ENCODE peak calls at places on chromosomes 13 and 19, in nine cellular contexts. One of them, this sample, is unnamed.

GRCh38 chr13:102687520-102687919 is 7.3 kb downstream of the METTL21C start:
- DNase-seq in IMR-90: no peak
- DNase-seq in GM23248: no peak
- DNase-seq in DND-41: no peak
- DNase-seq in astrocyte: no peak
- DNase-seq in colonic mucosa: no peak
- DNase-seq in mesendoderm: no peak
- DNase-seq in kidney: no peak
- DNase-seq in endodermal cell: no peak
- DNase-seq in this sample: no peak

GRCh38 chr13:40527914-40528313 is 138.5 kb downstream of the FOXO1 start:
- DNase-seq in IMR-90: no peak
- DNase-seq in GM23248: no peak
- DNase-seq in DND-41: no peak
- DNase-seq in astrocyte: no peak
- DNase-seq in colonic mucosa: no peak
- DNase-seq in mesendoderm: no peak
- DNase-seq in kidney: no peak
- DNase-seq in endodermal cell: no peak
- DNase-seq in this sample: no peak

GRCh38 chr19:3497757-3498515 is 2.5 kb downstream of the DOHH start:
- DNase-seq in IMR-90: no peak
- DNase-seq in GM23248: no peak
- DNase-seq in DND-41: no peak
- DNase-seq in astrocyte: no peak
- DNase-seq in colonic mucosa: no peak
- DNase-seq in mesendoderm: no peak
- DNase-seq in kidney: no peak
- DNase-seq in endodermal cell: no peak
- DNase-seq in this sample: no peak

GRCh38 chr19:18057557-18057956 is 29.2 kb downstream of the IL12RB1 start:
- DNase-seq in IMR-90: no peak
- DNase-seq in GM23248: peak; percentile 36
- DNase-seq in DND-41: no peak
- DNase-seq in astrocyte: no peak
- DNase-seq in colonic mucosa: peak; percentile 59
- DNase-seq in mesendoderm: no peak
- DNase-seq in kidney: no peak
- DNase-seq in endodermal cell: no peak
- DNase-seq in this sample: no peak

GRCh38 chr19:49201042-49201441 is 43.5 kb downstream of the TRPM4 start:
- DNase-seq in IMR-90: no peak
- DNase-seq in GM23248: no peak
- DNase-seq in DND-41: no peak
- DNase-seq in astrocyte: no peak
- DNase-seq in colonic mucosa: peak; percentile 37
- DNase-seq in mesendoderm: no peak
- DNase-seq in kidney: no peak
- DNase-seq in endodermal cell: no peak
- DNase-seq in this sample: no peak

GRCh38 chr19:32558607-32559228 is 22.3 kb upstream of the PDCD5 start:
- DNase-seq in IMR-90: no peak
- DNase-seq in GM23248: no peak
- DNase-seq in DND-41: no peak
- DNase-seq in astrocyte: no peak
- DNase-seq in colonic mucosa: no peak
- DNase-seq in mesendoderm: peak; percentile 75
- DNase-seq in kidney: no peak
- DNase-seq in endodermal cell: peak; percentile 63
- DNase-seq in this sample: peak; percentile 42

GRCh38 chr13:49838989-49839388 is 46.5 kb upstream of the KPNA3 start:
- DNase-seq in IMR-90: no peak
- DNase-seq in GM23248: no peak
- DNase-seq in DND-41: no peak
- DNase-seq in astrocyte: no peak
- DNase-seq in colonic mucosa: no peak
- DNase-seq in mesendoderm: peak; percentile 54
- DNase-seq in kidney: no peak
- DNase-seq in endodermal cell: peak; percentile 53
- DNase-seq in this sample: no peak

GRCh38 chr13:66809496-66809895 is 420.6 kb downstream of the PCDH9 start:
- DNase-seq in IMR-90: peak; percentile 20
- DNase-seq in GM23248: no peak
- DNase-seq in DND-41: no peak
- DNase-seq in astrocyte: peak; percentile 12
- DNase-seq in colonic mucosa: no peak
- DNase-seq in mesendoderm: no peak
- DNase-seq in kidney: no peak
- DNase-seq in endodermal cell: no peak
- DNase-seq in this sample: no peak

GRCh38 chr13:114108141-114108761 is 24.2 kb downstream of the RASA3 start:
- DNase-seq in IMR-90: no peak
- DNase-seq in GM23248: no peak
- DNase-seq in DND-41: no peak
- DNase-seq in astrocyte: no peak
- DNase-seq in colonic mucosa: no peak
- DNase-seq in mesendoderm: no peak
- DNase-seq in kidney: peak; percentile 62
- DNase-seq in endodermal cell: peak; percentile 10
- DNase-seq in this sample: no peak

GRCh38 chr13:27176772-27177171 is 5.2 kb upstream of the USP12 start:
- DNase-seq in IMR-90: no peak
- DNase-seq in GM23248: no peak
- DNase-seq in DND-41: no peak
- DNase-seq in astrocyte: no peak
- DNase-seq in colonic mucosa: no peak
- DNase-seq in mesendoderm: no peak
- DNase-seq in kidney: no peak
- DNase-seq in endodermal cell: no peak
- DNase-seq in this sample: no peak
- H3K9ac ChIP-seq in IMR-90: no peak overlapping the region
- H3K9ac ChIP-seq in GM23248: no peak overlapping the region
- H3K9ac ChIP-seq in DND-41: no peak overlapping the region
- H3K9ac ChIP-seq in astrocyte: no peak overlapping the region
- H3K9ac ChIP-seq in colonic mucosa: no peak overlapping the region
- H3K9ac ChIP-seq in mesendoderm: no peak overlapping the region
- H3K9ac ChIP-seq in kidney: no peak overlapping the region
- H3K9ac ChIP-seq in endodermal cell: no peak overlapping the region
- H3K9ac ChIP-seq in this sample: no peak overlapping the region

DNA sequence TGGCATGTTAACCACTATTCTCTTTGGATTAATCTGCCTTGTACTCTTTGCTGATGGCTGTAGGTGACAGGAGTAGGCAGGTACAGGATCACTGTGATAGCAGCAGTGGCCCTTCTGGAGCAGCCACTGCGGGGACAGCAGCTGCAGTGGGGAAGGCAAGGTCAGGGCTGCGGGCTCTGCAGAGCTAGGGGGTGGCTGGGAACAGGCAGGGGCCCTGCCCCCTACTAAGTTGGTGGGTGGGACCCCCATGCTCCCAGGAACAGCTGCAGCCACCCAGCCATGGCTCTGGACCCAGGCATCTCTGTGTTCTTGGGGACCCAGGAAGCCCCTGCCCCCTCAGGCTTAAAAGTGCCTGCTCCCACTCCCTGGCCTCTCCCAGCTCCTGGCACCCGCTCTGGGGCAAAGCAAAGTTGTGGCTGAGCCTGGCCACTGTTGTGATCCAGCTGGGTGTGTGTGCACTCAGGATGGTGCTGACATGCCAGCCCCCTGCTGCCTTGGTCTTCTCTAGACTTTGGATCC is 302.4 kb downstream of the PCDH20 start:
- DNase-seq in IMR-90: no peak
- DNase-seq in GM23248: no peak
- DNase-seq in DND-41: no peak
- DNase-seq in astrocyte: no peak
- DNase-seq in colonic mucosa: no peak
- DNase-seq in mesendoderm: no peak
- DNase-seq in kidney: no peak
- DNase-seq in endodermal cell: no peak
- DNase-seq in this sample: no peak
- H3K9ac ChIP-seq in IMR-90: no peak overlapping the region
- H3K9ac ChIP-seq in GM23248: no peak overlapping the region
- H3K9ac ChIP-seq in DND-41: no peak overlapping the region
- H3K9ac ChIP-seq in astrocyte: no peak overlapping the region
- H3K9ac ChIP-seq in colonic mucosa: no peak overlapping the region
- H3K9ac ChIP-seq in mesendoderm: no peak overlapping the region
- H3K9ac ChIP-seq in kidney: no peak overlapping the region
- H3K9ac ChIP-seq in endodermal cell: no peak overlapping the region
- H3K9ac ChIP-seq in this sample: no peak overlapping the region

GRCh38 chr13:52026246-52026626 is 1.7 kb downstream of the UTP14C start:
- DNase-seq in IMR-90: no peak
- DNase-seq in GM23248: no peak
- DNase-seq in DND-41: no peak
- DNase-seq in astrocyte: no peak
- DNase-seq in colonic mucosa: no peak
- DNase-seq in mesendoderm: peak; percentile 60
- DNase-seq in kidney: no peak
- DNase-seq in endodermal cell: peak; percentile 54
- DNase-seq in this sample: no peak

GRCh38 chr13:52024481-52024880 is at the start of gene UTP14C:
- DNase-seq in IMR-90: no peak
- DNase-seq in GM23248: no peak
- DNase-seq in DND-41: no peak
- DNase-seq in astrocyte: no peak
- DNase-seq in colonic mucosa: no peak
- DNase-seq in mesendoderm: no peak
- DNase-seq in kidney: no peak
- DNase-seq in endodermal cell: no peak
- DNase-seq in this sample: no peak

GRCh38 chr13:52022355-52022754 is 2.1 kb upstream of the UTP14C start:
- DNase-seq in IMR-90: no peak
- DNase-seq in GM23248: no peak
- DNase-seq in DND-41: no peak
- DNase-seq in astrocyte: no peak
- DNase-seq in colonic mucosa: no peak
- DNase-seq in mesendoderm: no peak
- DNase-seq in kidney: no peak
- DNase-seq in endodermal cell: no peak
- DNase-seq in this sample: no peak

GRCh38 chr13:52027832-52028231 is 3.3 kb downstream of the UTP14C start:
- DNase-seq in IMR-90: no peak
- DNase-seq in GM23248: no peak
- DNase-seq in DND-41: no peak
- DNase-seq in astrocyte: no peak
- DNase-seq in colonic mucosa: no peak
- DNase-seq in mesendoderm: no peak
- DNase-seq in kidney: no peak
- DNase-seq in endodermal cell: no peak
- DNase-seq in this sample: no peak

DNA sequence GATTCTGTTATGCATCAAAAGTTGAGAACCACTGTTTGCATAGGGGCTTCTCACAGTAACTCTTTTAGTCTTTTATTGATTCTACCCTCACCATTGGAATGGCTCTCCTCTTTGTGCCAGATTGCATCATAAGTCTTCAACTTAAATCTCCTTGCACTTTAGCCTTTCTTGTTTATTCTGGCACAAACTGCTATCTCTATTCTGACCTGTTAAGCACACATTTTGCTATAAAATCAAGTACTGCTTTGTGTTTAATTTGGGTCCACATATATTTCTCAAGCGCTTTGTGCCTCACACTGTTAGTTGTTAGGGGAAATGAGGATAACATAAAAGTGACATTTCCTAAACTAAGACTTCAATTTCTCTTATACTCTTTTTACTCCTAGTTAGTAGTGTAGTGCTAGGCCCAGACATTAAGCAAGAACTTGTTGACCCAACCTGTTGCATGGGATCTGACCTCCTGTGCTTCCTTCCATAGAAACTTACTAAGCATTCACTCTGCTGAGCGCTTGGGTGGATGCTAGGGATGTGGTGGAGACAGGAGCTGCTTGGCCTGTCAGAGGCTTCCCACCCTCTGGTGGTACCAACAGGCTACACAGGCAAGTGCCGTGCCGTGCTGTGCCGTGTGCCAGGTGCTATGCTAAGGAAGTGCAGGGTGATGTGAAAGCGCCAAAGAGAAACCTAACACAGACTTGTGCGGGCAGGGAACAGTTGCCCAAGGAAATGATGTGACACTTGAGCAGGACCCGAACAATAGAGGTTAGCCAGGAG is 1.2 kb downstream of the UTP14C start:
- DNase-seq in IMR-90: no peak
- DNase-seq in GM23248: no peak
- DNase-seq in DND-41: no peak
- DNase-seq in astrocyte: no peak
- DNase-seq in colonic mucosa: no peak
- DNase-seq in mesendoderm: peak; percentile 27
- DNase-seq in kidney: no peak
- DNase-seq in endodermal cell: no peak
- DNase-seq in this sample: no peak
- H3K9ac ChIP-seq in IMR-90: no peak overlapping the region
- H3K9ac ChIP-seq in GM23248: no peak overlapping the region
- H3K9ac ChIP-seq in DND-41: no peak overlapping the region
- H3K9ac ChIP-seq in astrocyte: no peak overlapping the region
- H3K9ac ChIP-seq in colonic mucosa: no peak overlapping the region
- H3K9ac ChIP-seq in mesendoderm: no peak overlapping the region
- H3K9ac ChIP-seq in kidney: no peak overlapping the region
- H3K9ac ChIP-seq in endodermal cell: no peak overlapping the region
- H3K9ac ChIP-seq in this sample: no peak overlapping the region

DNA sequence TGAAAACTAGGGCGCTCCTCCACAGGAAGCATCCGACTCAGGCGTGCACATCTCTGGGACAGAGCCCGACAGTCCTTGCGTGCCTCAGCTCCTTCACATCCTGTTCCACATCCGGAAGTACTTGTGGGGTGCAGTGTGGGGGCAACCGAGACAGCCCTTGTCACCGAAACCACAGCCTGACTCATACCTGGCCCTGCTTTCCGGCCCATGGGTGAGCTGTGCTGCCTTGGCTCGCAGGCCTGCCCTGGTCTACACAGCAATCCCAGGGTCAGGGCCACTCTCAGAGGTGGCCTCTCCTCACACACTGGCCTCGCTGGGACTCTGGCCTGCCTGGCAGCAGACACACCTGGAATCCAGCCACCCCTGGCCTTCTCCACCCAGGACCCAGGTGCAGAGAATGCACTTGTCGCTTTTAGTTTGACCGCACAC is 100.4 kb downstream of the STK24 start:
- DNase-seq in IMR-90: peak; percentile 92
- DNase-seq in GM23248: peak; percentile 95
- DNase-seq in DND-41: peak; percentile 90
- DNase-seq in astrocyte: peak; percentile 94
- DNase-seq in colonic mucosa: no peak
- DNase-seq in mesendoderm: peak; percentile 80
- DNase-seq in kidney: peak; percentile 88
- DNase-seq in endodermal cell: peak; percentile 80
- DNase-seq in this sample: no peak
- H3K9ac ChIP-seq in IMR-90: no peak overlapping the region
- H3K9ac ChIP-seq in GM23248: peak overlapping the region; percentile 59
- H3K9ac ChIP-seq in DND-41: peak overlapping the region; percentile 38
- H3K9ac ChIP-seq in astrocyte: peak overlapping the region; percentile 56
- H3K9ac ChIP-seq in colonic mucosa: no peak overlapping the region
- H3K9ac ChIP-seq in mesendoderm: peak overlapping the region; percentile 45
- H3K9ac ChIP-seq in kidney: no peak overlapping the region
- H3K9ac ChIP-seq in endodermal cell: no peak overlapping the region
- H3K9ac ChIP-seq in this sample: no peak overlapping the region

DNA sequence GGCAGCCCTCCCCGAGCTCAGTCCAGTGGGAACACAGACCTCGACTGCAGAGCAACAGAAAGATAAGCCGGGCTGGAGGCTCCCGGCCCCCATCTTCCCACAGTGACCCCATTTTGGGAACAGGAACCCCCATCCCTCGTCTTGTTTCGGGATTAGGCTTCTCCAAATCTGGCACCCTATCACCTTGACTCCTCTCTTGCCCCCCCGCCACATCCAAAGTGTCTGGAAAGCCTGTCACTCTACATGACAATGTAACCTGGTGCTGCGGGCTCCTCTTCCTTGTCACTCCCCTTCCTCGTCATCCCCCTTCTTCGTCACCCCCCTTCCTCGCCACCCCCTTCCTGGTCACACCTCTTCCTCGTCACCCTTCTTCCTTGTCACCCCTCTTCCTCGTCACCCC is 10.1 kb downstream of the PAK4 start:
- DNase-seq in IMR-90: no peak
- DNase-seq in GM23248: no peak
- DNase-seq in DND-41: no peak
- DNase-seq in astrocyte: no peak
- DNase-seq in colonic mucosa: no peak
- DNase-seq in mesendoderm: no peak
- DNase-seq in kidney: no peak
- DNase-seq in endodermal cell: peak; percentile 44
- DNase-seq in this sample: no peak
- H3K9ac ChIP-seq in IMR-90: no peak overlapping the region
- H3K9ac ChIP-seq in GM23248: no peak overlapping the region
- H3K9ac ChIP-seq in DND-41: no peak overlapping the region
- H3K9ac ChIP-seq in astrocyte: no peak overlapping the region
- H3K9ac ChIP-seq in colonic mucosa: no peak overlapping the region
- H3K9ac ChIP-seq in mesendoderm: no peak overlapping the region
- H3K9ac ChIP-seq in kidney: no peak overlapping the region
- H3K9ac ChIP-seq in endodermal cell: no peak overlapping the region
- H3K9ac ChIP-seq in this sample: no peak overlapping the region

This sample was measured in Karpas-422.